ENCODE peak calls at places on chromosomes 12 and 14, in five cellular contexts. D is KBM-7, F is fibroblast of the conjunctiva, Q is HEK293T, N is EH. T is an unnamed sample.

GRCh38 chr12:88781909-88782308 is 201.6 kb upstream of the KITLG start:
- DNase-seq in N (peak; percentile 85), F (no peak), Q (no peak), D (no peak), T (peak; percentile 4)

GRCh38 chr12:132881853-132882252 is 5.6 kb downstream of the CHFR start:
- DNase-seq in N (peak; percentile 71), F (no peak), Q (no peak), D (no peak), T (no peak)

GRCh38 chr12:110537605-110538409 is 35.7 kb downstream of the RAD9B start:
- DNase-seq in F (no peak), N (no peak), D (no peak), Q (no peak), T (no peak)

GRCh38 chr14:63493246-63493645 is 49.9 kb downstream of the PPP2R5E start:
- DNase-seq in F (no peak), N (peak; percentile 66), Q (peak; percentile 49), D (peak; percentile 31), T (no peak)

GRCh38 chr12:76274699-76275098 is 73.5 kb downstream of the BBS10 start:
- DNase-seq in Q (no peak), F (no peak), N (peak; percentile 61), D (no peak), T (no peak)

GRCh38 chr12:117090816-117091711 is 8.2 kb downstream of the TESC start:
- DNase-seq in Q (no peak), F (no peak), D (no peak), N (no peak), T (no peak)

GRCh38 chr12:30329281-30329680 is 366.4 kb downstream of the IPO8 start:
- DNase-seq in N (peak; percentile 20), F (no peak), Q (no peak), D (no peak), T (no peak)

GRCh38 chr14:95609398-95609990 is 74.6 kb downstream of the GLRX5 start:
- DNase-seq in F (peak; percentile 9), D (peak; percentile 25), N (peak; percentile 41), Q (peak; percentile 60), T (no peak)

GRCh38 chr12:105485321-105485910 is 154.9 kb downstream of the C12orf75 start:
- DNase-seq in D (no peak), N (peak; percentile 89), Q (no peak), F (peak; percentile 16), T (no peak)

GRCh38 chr12:6534914-6535696 is 788 bp downstream of the GAPDH start:
- DNase-seq in Q (peak; percentile 59), D (peak; percentile 73), F (no peak), N (peak; percentile 80), T (no peak)

GRCh38 chr12:113465808-113466769 is 5.6 kb downstream of the LHX5 start:
- DNase-seq in F (no peak), Q (no peak), N (no peak), D (no peak), T (no peak)

GRCh38 chr14:70181276-70181675 is 7.5 kb downstream of the SLC8A3 start:
- DNase-seq in F (no peak), Q (no peak), D (no peak), N (no peak), T (no peak)

GRCh38 chr12:121893901-121894540 is 5.4 kb downstream of the PSMD9 start:
- DNase-seq in D (no peak), N (peak; percentile 76), Q (no peak), F (no peak), T (no peak)

GRCh38 chr12:2733493-2734252 is 61.1 kb upstream of the FKBP4 start:
- DNase-seq in N (no peak), F (no peak), Q (no peak), D (peak; percentile 60), T (no peak)

GRCh38 chr14:68397827-68398226 is 395.0 kb downstream of the ZFP36L1 start:
- DNase-seq in D (no peak), N (peak; percentile 94), F (no peak), Q (no peak), T (no peak)

GRCh38 chr12:84508325-84508861 is 404.2 kb downstream of the SLC6A15 start:
- DNase-seq in N (peak; percentile 89), D (peak; percentile 29), Q (peak; percentile 38), F (peak; percentile 74), T (no peak)

GRCh38 chr14:89625208-89625987 is 208.4 kb upstream of the FOXN3 start:
- DNase-seq in F (no peak), Q (no peak), D (no peak), N (no peak), T (no peak)

GRCh38 chr12:48977290-48978281 is 536 bp upstream of the WNT1 start:
- DNase-seq in F (no peak), Q (peak; percentile 57), N (peak; percentile 69), D (peak; percentile 51), T (no peak)

GRCh38 chr12:39230086-39230485 is 212.8 kb downstream of the KIF21A start:
- DNase-seq in D (no peak), N (no peak), Q (no peak), F (no peak), T (no peak)

GRCh38 chr12:48451372-48451771 is 21.0 kb upstream of the ANP32D start:
- DNase-seq in D (peak; percentile 8), F (no peak), N (no peak), Q (no peak), T (no peak)

GRCh38 chr14:68229423-68229831 is 409.8 kb downstream of the RAD51B start:
- DNase-seq in D (no peak), F (no peak), Q (no peak), N (no peak), T (no peak)

GRCh38 chr12:83971781-83972180 is 940.8 kb downstream of the SLC6A15 start:
- DNase-seq in N (peak; percentile 2), D (no peak), F (no peak), Q (no peak), T (no peak)

GRCh38 chr12:82896979-82897378 is 210.3 kb downstream of the TMTC2 start:
- DNase-seq in Q (no peak), F (no peak), N (no peak), D (no peak), T (no peak)

GRCh38 chr12:104456950-104457745 is 400 bp downstream of the CHST11 start:
- DNase-seq in D (peak; percentile 80), Q (peak; percentile 55), F (peak; percentile 36), N (peak; percentile 56), T (peak; percentile 29)

GRCh38 chr14:91614187-91614586 is 104.1 kb upstream of the PPP4R3A start:
- DNase-seq in F (no peak), N (peak; percentile 9), D (no peak), Q (no peak), T (no peak)

GRCh38 chr12:111757361-111758119 is 9.2 kb upstream of the ALDH2 start:
- DNase-seq in D (peak; percentile 94), F (no peak), Q (no peak), N (peak; percentile 71), T (no peak)

GRCh38 chr12:96828169-96828789 is 78.8 kb upstream of the NEDD1 start:
- DNase-seq in D (peak; percentile 41), N (no peak), F (no peak), Q (no peak), T (no peak)

GRCh38 chr12:65631621-65632111 is 192.6 kb upstream of the HMGA2 start:
- DNase-seq in Q (peak; percentile 25), D (no peak), F (peak; percentile 97), N (peak; percentile 100), T (peak; percentile 93)

GRCh38 chr14:103416916-103417315 is 31.7 kb downstream of the MARK3 start:
- DNase-seq in D (no peak), N (no peak), F (no peak), Q (no peak), T (no peak)

GRCh38 chr12:75933136-75933535 is 98.4 kb downstream of the PHLDA1 start:
- DNase-seq in N (peak; percentile 79), F (peak; percentile 73), Q (no peak), D (no peak), T (peak; percentile 38)